ENCODE peak calls at places on chromosome 3, in five cellular contexts. V is NB4, S is sigmoid colon, B is HCT116, H is endothelial cell. R is an unnamed sample.

GRCh38 chr3:112650472-112650871 is 9.5 kb upstream of the CCDC80 start:
- DNase-seq in V (no peak), S (no peak), B (no peak), H (no peak), R (no peak)

GRCh38 chr3:156417733-156418132 is 137.2 kb downstream of the SSR3 start:
- DNase-seq in V (no peak), S (no peak), B (no peak), H (no peak), R (no peak)

GRCh38 chr3:64684715-64685261 is 3.0 kb downstream of the ADAMTS9 start:
- DNase-seq in V (no peak), S (peak; percentile 93), B (no peak), H (peak; percentile 18), R (peak; percentile 46)

GRCh38 chr3:39718674-39719595 is 90.5 kb upstream of the MYRIP start:
- DNase-seq in V (peak; percentile 6), S (no peak), B (no peak), H (no peak), R (no peak)

GRCh38 chr3:51682526-51682925 is 11.5 kb downstream of the TEX264 start:
- DNase-seq in V (peak; percentile 47), S (no peak), B (no peak), H (no peak), R (no peak)

GRCh38 chr3:58010562-58010961 is 2.3 kb downstream of the FLNB start:
- DNase-seq in V (no peak), S (no peak), B (no peak), H (no peak), R (no peak)

GRCh38 chr3:10162147-10162546 is 2.6 kb upstream of the IRAK2 start:
- DNase-seq in V (peak; percentile 47), S (no peak), B (no peak), H (no peak), R (no peak)

GRCh38 chr3:33277193-33277882 is at the start of gene FBXL2:
- DNase-seq in V (peak; percentile 48), S (peak; percentile 72), B (peak; percentile 57), H (peak; percentile 90), R (peak; percentile 92)

GRCh38 chr3:32176989-32177701 is 61.3 kb upstream of the CMTM8 start:
- DNase-seq in V (peak; percentile 71), S (no peak), B (peak; percentile 86), H (peak; percentile 82), R (peak; percentile 83)

GRCh38 chr3:27714101-27714526 is 8.0 kb downstream of the EOMES start:
- DNase-seq in V (no peak), S (no peak), B (no peak), H (no peak), R (no peak)

GRCh38 chr3:37143821-37144220 is 30.6 kb downstream of the LRRFIP2 start:
- DNase-seq in V (no peak), S (no peak), B (no peak), H (no peak), R (no peak)

GRCh38 chr3:188185717-188186236 is 31.8 kb downstream of the LPP start:
- DNase-seq in V (no peak), S (no peak), B (no peak), H (no peak), R (peak; percentile 63)

GRCh38 chr3:37243811-37244748 is 69.7 kb upstream of the LRRFIP2 start:
- DNase-seq in V (peak; percentile 72), S (peak; percentile 92), B (peak; percentile 44), H (peak; percentile 53), R (peak; percentile 75)

GRCh38 chr3:136414476-136414875 is 164.3 kb downstream of the PCCB start:
- DNase-seq in V (peak; percentile 9), S (no peak), B (no peak), H (no peak), R (no peak)

GRCh38 chr3:134055661-134056060 is 25.9 kb upstream of the SLCO2A1 start:
- DNase-seq in V (no peak), S (no peak), B (no peak), H (no peak), R (no peak)

GRCh38 chr3:39990532-39990931 is 181.1 kb downstream of the MYRIP start:
- DNase-seq in V (peak; percentile 58), S (no peak), B (peak; percentile 55), H (peak; percentile 38), R (peak; percentile 36)

GRCh38 chr3:57952208-57952631 is 56.0 kb upstream of the FLNB start:
- DNase-seq in V (no peak), S (peak; percentile 95), B (peak; percentile 36), H (no peak), R (no peak)

GRCh38 chr3:11498646-11499045 is 145.1 kb downstream of the VGLL4 start:
- DNase-seq in V (no peak), S (peak; percentile 77), B (no peak), H (no peak), R (peak; percentile 75)

GRCh38 chr3:29850641-29851040 is 569.8 kb downstream of the RBMS3 start:
- DNase-seq in V (no peak), S (no peak), B (no peak), H (no peak), R (no peak)
- TF ChIP-seq CTCF in V (no peak), S (no peak), B (peak; percentile 48), H (no peak), R (no peak)

GRCh38 chr3:47418167-47419082 is 37.6 kb downstream of the PTPN23 start:
- DNase-seq in V (no peak), S (no peak), B (no peak), H (no peak), R (peak; percentile 33)
- TF ChIP-seq CTCF in V (no peak), S (no peak), B (peak; percentile 40), H (peak; percentile 23), R (no peak)

GRCh38 chr3:148717918-148718317 is 20.2 kb downstream of the AGTR1 start:
- DNase-seq in V (no peak), S (no peak), B (no peak), H (no peak), R (no peak)

GRCh38 chr3:148720873-148721272 is 23.2 kb downstream of the AGTR1 start:
- DNase-seq in V (no peak), S (no peak), B (no peak), H (no peak), R (no peak)

GRCh38 chr3:148714521-148714920 is 16.8 kb downstream of the AGTR1 start:
- DNase-seq in V (no peak), S (no peak), B (no peak), H (no peak), R (no peak)

GRCh38 chr3:148718982-148719862 is 21.5 kb downstream of the AGTR1 start:
- DNase-seq in V (peak; percentile 15), S (no peak), B (peak; percentile 4), H (no peak), R (no peak)

GRCh38 chr3:148716657-148717056 is 19.0 kb downstream of the AGTR1 start:
- DNase-seq in V (no peak), S (no peak), B (no peak), H (no peak), R (no peak)
- TF ChIP-seq CTCF in V (no peak), S (no peak), B (peak; percentile 19), H (no peak), R (no peak)

GRCh38 chr3:171867976-171868375 is 24.8 kb downstream of the TMEM212 start:
- DNase-seq in V (peak; percentile 89), S (no peak), B (peak; percentile 10), H (no peak), R (no peak)
- TF ChIP-seq CTCF in V (peak; percentile 30), S (no peak), B (peak; percentile 74), H (peak; percentile 75), R (peak; percentile 68)

GRCh38 chr3:152257246-152258074 is 11.3 kb upstream of the MBNL1 start:
- DNase-seq in V (peak; percentile 68), S (no peak), B (no peak), H (no peak), R (no peak)
- TF ChIP-seq CTCF in V (no peak), S (no peak), B (no peak), H (no peak), R (no peak)

GRCh38 chr3:138567403-138567802 is 26.7 kb downstream of the CEP70 start:
- DNase-seq in V (no peak), S (no peak), B (no peak), H (no peak), R (no peak)
- TF ChIP-seq CTCF in V (no peak), S (no peak), B (peak; percentile 17), H (no peak), R (no peak)

R was measured in Calu3.